ENCODE peak calls at places on chromosomes 6 and 20, in four cellular contexts. P is H1, Y is HepG2, N is GM12878. D is an unnamed sample.

GRCh38 chr6:142945446-142946180 is 637 bp upstream of the HIVEP2 start:
- DNase-seq in Y (no peak), N (no peak), P (peak; percentile 75), D (no peak)

GRCh38 chr6:154039231-154039842 is at the start of gene OPRM1:
- DNase-seq in Y (no peak), N (no peak), P (peak; percentile 95), D (peak; percentile 77)

GRCh38 chr6:20534906-20535305 is 649 bp downstream of the CDKAL1 start:
- DNase-seq in P (peak; percentile 33), Y (no peak), N (no peak), D (no peak)

GRCh38 chr20:63434599-63435378 is 37.7 kb downstream of the KCNQ2 start:
- DNase-seq in N (peak; percentile 41), P (peak; percentile 96), Y (peak; percentile 79), D (peak; percentile 92)

GRCh38 chr6:135759831-135760230 is 91.7 kb upstream of the PDE7B start:
- DNase-seq in N (no peak), Y (peak; percentile 24), P (no peak), D (no peak)

GRCh38 chr6:43226192-43226851 is 3.0 kb downstream of the DNPH1 start:
- DNase-seq in Y (no peak), P (no peak), N (no peak), D (no peak)

GRCh38 chr20:45300961-45301360 is 5.7 kb upstream of the RBPJL start:
- DNase-seq in P (peak; percentile 79), Y (peak; percentile 56), N (no peak), D (peak; percentile 74)

GRCh38 chr20:47922280-47922675 is 137.0 kb upstream of the SULF2 start:
- DNase-seq in Y (peak; percentile 68), P (no peak), N (no peak), D (no peak)

GRCh38 chr6:24064832-24065231 is 61.2 kb upstream of the NRSN1 start:
- DNase-seq in P (no peak), Y (no peak), N (no peak), D (no peak)

GRCh38 chr6:110938176-110938575 is 20.3 kb upstream of the GTF3C6 start:
- DNase-seq in P (no peak), Y (no peak), N (no peak), D (no peak)

GRCh38 chr6:165848099-165848461 is 185.0 kb upstream of the PDE10A start:
- DNase-seq in P (peak; percentile 75), Y (no peak), N (no peak), D (no peak)

GRCh38 chr6:78810146-78810545 is 57.2 kb upstream of the IRAK1BP1 start:
- DNase-seq in P (no peak), N (no peak), Y (peak; percentile 21), D (peak; percentile 36)

GRCh38 chr6:18147616-18148015 is 7.3 kb downstream of the TPMT start:
- DNase-seq in P (no peak), N (no peak), Y (no peak), D (no peak)

GRCh38 chr6:99612551-99613397 is 6.1 kb downstream of the PRDM13 start:
- DNase-seq in P (peak; percentile 82), N (no peak), Y (no peak), D (no peak)

GRCh38 chr6:170075659-170076223 is 215.1 kb downstream of the DLL1 start:
- DNase-seq in P (peak; percentile 42), N (no peak), Y (no peak), D (no peak)

GRCh38 chr20:58078741-58079522 is 149.5 kb downstream of the ANKRD60 start:
- DNase-seq in Y (no peak), P (peak; percentile 22), N (no peak), D (no peak)

GRCh38 chr20:31747640-31748039 is 8.6 kb downstream of the TPX2 start:
- DNase-seq in N (no peak), Y (no peak), P (no peak), D (no peak)

GRCh38 chr6:33312361-33313104 is 1.3 kb downstream of the TAPBP start:
- DNase-seq in P (peak; percentile 76), Y (peak; percentile 84), N (no peak), D (peak; percentile 63)

GRCh38 chr6:139029470-139030210 is 1.1 kb downstream of the ABRACL start:
- DNase-seq in P (peak; percentile 70), Y (no peak), N (no peak), D (no peak)

GRCh38 chr6:168132531-168133184 is 53.6 kb upstream of the FRMD1 start:
- DNase-seq in N (no peak), P (peak; percentile 81), Y (peak; percentile 53), D (no peak)

GRCh38 chr20:24470031-24470781 is 777 bp downstream of the SYNDIG1 start:
- DNase-seq in P (peak; percentile 82), Y (no peak), N (no peak), D (no peak)

GRCh38 chr6:75115501-75115900 is 90.4 kb downstream of the COL12A1 start:
- DNase-seq in Y (no peak), P (no peak), N (no peak), D (peak; percentile 3)

GRCh38 chr20:49381558-49382493 is 100.6 kb downstream of the KCNB1 start:
- DNase-seq in N (no peak), P (no peak), Y (no peak), D (no peak)

GRCh38 chr6:91678679-91679078 is 1091.8 kb upstream of the MAP3K7 start:
- DNase-seq in N (no peak), P (no peak), Y (no peak), D (no peak)

GRCh38 chr6:107786709-107787588 is 37.2 kb downstream of the SCML4 start:
- DNase-seq in P (peak; percentile 26), Y (no peak), N (peak; percentile 21), D (no peak)

GRCh38 chr6:40336986-40337780 is 250.0 kb downstream of the LRFN2 start:
- DNase-seq in Y (no peak), P (no peak), N (no peak), D (no peak)

GRCh38 chr6:37459981-37460800 is 27.2 kb downstream of the CMTR1 start:
- DNase-seq in P (no peak), Y (no peak), N (no peak), D (peak; percentile 57)

GRCh38 chr6:145214570-145214969 is 520.8 kb downstream of the EPM2A start:
- DNase-seq in P (no peak), Y (peak; percentile 47), N (no peak), D (no peak)

GRCh38 chr20:63567382-63568169 is 6.5 kb downstream of the HELZ2 start:
- DNase-seq in N (peak; percentile 60), Y (no peak), P (no peak), D (no peak)

GRCh38 chr20:3995067-3995748 is 20.1 kb downstream of the RNF24 start:
- DNase-seq in Y (no peak), P (no peak), N (no peak), D (no peak)

GRCh38 chr6:80623066-80623815 is 516.8 kb downstream of the BCKDHB start:
- DNase-seq in Y (no peak), P (no peak), N (no peak), D (no peak)

GRCh38 chr6:162964703-162965140 is 236.9 kb downstream of the PACRG start:
- DNase-seq in Y (no peak), P (no peak), N (no peak), D (no peak)

GRCh38 chr6:146389740-146390139 is 153.9 kb upstream of the RAB32 start:
- DNase-seq in N (no peak), Y (no peak), P (no peak), D (no peak)

GRCh38 chr6:6251555-6252280 is 68.7 kb downstream of the F13A1 start:
- DNase-seq in P (no peak), N (no peak), Y (no peak), D (no peak)

GRCh38 chr6:130587778-130588520 is 222.1 kb downstream of the TMEM200A start:
- DNase-seq in N (no peak), Y (no peak), P (no peak), D (no peak)

GRCh38 chr6:29722773-29723665 is at the start of gene HLA-F:
- DNase-seq in Y (peak; percentile 63), N (peak; percentile 92), P (peak; percentile 83), D (peak; percentile 28)

GRCh38 chr6:106751501-106752252 is 122.3 kb downstream of the QRSL1 start:
- DNase-seq in P (no peak), N (no peak), Y (no peak), D (no peak)

GRCh38 chr20:63911171-63911570 is 16.2 kb downstream of the DNAJC5 start:
- DNase-seq in P (no peak), N (no peak), Y (no peak), D (no peak)

DNA sequence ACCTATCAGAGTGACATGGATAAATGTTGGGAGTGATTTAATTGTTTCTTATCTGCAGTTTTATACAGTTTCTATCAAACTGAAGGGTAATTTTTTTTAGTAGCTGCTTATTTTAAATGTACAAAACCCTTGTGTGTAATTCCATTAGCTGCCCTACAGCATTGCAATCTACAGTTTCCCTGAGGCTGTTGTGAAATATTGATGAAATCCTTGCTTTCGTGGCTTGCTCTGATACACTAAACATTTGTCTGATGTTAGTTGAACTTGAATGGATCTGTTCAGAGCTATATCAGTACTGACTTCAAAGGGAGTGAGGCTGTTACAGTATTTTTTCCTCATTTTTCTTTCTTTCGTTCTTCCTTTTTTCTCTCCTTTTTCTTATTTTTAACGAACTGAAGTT is 255.4 kb downstream of the TSHZ2 start:
- DNase-seq in N (no peak), Y (no peak), P (no peak), D (no peak)
- TF ChIP-seq SUZ12 in N (no peak), Y (no peak), P (no peak), D (no peak)

GRCh38 chr6:13427838-13428527 is 59.4 kb downstream of the GFOD1 start:
- DNase-seq in P (no peak), Y (no peak), N (peak; percentile 98), D (no peak)
- H3K9ac ChIP-seq in P (no peak overlapping the region), Y (no peak overlapping the region), N (peak overlapping the region; percentile 86), D (no peak overlapping the region)

DNA sequence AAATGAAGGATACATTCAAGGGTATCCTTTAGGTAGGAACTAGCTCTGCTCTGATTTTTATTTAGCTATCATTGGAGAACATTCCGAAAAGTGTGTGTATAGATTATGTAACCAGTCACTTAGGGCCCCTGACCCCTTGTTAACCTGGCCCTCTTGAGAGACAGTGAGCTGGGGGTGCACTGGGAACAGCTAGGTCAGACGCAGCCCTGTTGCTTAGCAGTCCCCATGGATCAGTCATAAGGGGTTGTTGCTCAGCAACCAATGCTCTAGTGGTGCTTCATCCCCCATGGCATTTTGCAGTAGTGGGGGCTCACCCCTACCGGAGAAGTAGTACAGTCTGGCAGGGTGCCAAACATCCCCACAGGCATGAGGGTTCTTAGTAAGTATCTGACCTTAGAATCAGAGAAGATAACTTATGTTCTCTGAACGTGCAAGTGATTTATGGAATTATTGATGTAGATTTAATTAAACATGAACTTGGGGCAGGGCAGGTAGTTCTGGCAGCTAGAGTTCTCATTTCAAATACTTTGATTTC is 12.3 kb downstream of the PKIB start:
- DNase-seq in N (no peak), Y (no peak), P (no peak), D (no peak)
- TF ChIP-seq SUZ12 in N (no peak), Y (no peak), P (no peak), D (no peak)

GRCh38 chr6:44233560-44234100 is 10.2 kb downstream of the SLC29A1 start:
- DNase-seq in P (no peak), N (no peak), Y (no peak), D (no peak)
- H3K9ac ChIP-seq in P (no peak overlapping the region), N (no peak overlapping the region), Y (no peak overlapping the region), D (peak overlapping the region; percentile 11)